ENCODE peak calls at places on chromosomes 6 and 20, in five cellular contexts. L is left ventricle myocardium inferior, E is hepatocyte, O is NT2/D1, P is fibroblast of lung. Q is an unnamed sample.
A peak's percentile ranks its signal among the peaks of the same experiment; 100 is the strongest.

GRCh38 chr20:21548390-21549035 is 34.6 kb upstream of the NKX2-2 start:
- DNase-seq in L (no peak), E (no peak), O (no peak), P (no peak), Q (no peak)

GRCh38 chr20:62043131-62043914 is 22.4 kb downstream of the TAF4 start:
- DNase-seq in L (peak; percentile 8), E (no peak), O (no peak), P (no peak), Q (no peak)

GRCh38 chr20:41701596-41702350 is 83.6 kb upstream of the CHD6 start:
- DNase-seq in L (no peak), E (no peak), O (peak; percentile 64), P (no peak), Q (no peak)

GRCh38 chr20:55974491-55975202 is 30.7 kb downstream of the CBLN4 start:
- DNase-seq in L (no peak), E (no peak), O (no peak), P (no peak), Q (no peak)

GRCh38 chr6:52015953-52016352 is 71.5 kb downstream of the PKHD1 start:
- DNase-seq in L (no peak), E (no peak), O (no peak), P (no peak), Q (no peak)

GRCh38 chr20:59825563-59825920 is 107.9 kb downstream of the SYCP2 start:
- DNase-seq in L (no peak), E (no peak), O (no peak), P (no peak), Q (no peak)

GRCh38 chr6:31489046-31489445 is 8.9 kb upstream of the MICB start:
- DNase-seq in L (no peak), E (peak; percentile 44), O (no peak), P (no peak), Q (no peak)

GRCh38 chr6:148272597-148272996 is 70.0 kb upstream of the SASH1 start:
- DNase-seq in L (no peak), E (no peak), O (no peak), P (no peak), Q (no peak)

GRCh38 chr20:10707791-10708190 is 34.0 kb upstream of the JAG1 start:
- DNase-seq in L (no peak), E (no peak), O (no peak), P (no peak), Q (no peak)

DNA sequence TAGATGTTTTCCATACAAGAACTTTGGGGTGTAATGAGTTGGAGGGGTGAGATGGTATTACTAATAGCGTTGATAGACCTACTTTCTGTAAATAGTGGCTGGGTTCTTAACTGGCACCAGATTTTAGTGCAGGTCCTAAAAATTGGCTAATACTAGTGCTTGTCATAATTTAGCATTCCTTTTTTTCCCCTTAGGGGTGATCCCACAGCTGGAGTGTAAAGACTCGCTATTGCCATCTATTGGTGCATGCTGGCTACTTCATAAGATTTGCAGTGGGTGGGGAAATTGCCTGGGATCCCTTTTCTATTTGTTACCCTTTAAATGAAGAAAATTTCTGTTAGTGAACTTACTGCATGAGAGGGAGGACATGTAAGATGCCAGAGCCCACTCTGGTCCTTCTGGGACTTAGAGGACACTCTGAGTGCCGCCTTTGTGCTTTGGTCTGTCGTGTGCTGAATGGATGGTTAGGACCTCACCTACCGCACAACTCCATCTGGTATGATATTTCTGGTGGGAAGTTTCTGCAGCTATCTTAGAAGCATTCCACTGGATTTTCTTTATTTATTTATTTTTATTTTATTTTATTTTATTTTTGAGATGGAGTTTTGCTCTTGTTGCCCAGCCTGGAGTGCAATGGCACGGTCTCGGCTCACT is 195.5 kb downstream of the JARID2 start:
- DNase-seq in L (no peak), E (peak; percentile 77), O (peak; percentile 9), P (peak; percentile 55), Q (no peak)
- H3K4me1 ChIP-seq in L (peaks cover 85% of the 10 kb centered on the region), E (no peaks in the 10 kb centered on the region), O (peaks cover 11% of the 10 kb centered on the region), P (peaks cover 13% of the 10 kb centered on the region), Q (no peaks in the 10 kb centered on the region)

GRCh38 chr6:26235240-26235730 is 129.7 kb upstream of the BTN3A2 start:
- DNase-seq in L (no peak), E (no peak), O (no peak), P (no peak), Q (no peak)
- H3K4me1 ChIP-seq in L (peaks cover 31% of the 10 kb centered on the region), E (no peaks in the 10 kb centered on the region), O (no peaks in the 10 kb centered on the region), P (no peaks in the 10 kb centered on the region), Q (no peaks in the 10 kb centered on the region)

DNA sequence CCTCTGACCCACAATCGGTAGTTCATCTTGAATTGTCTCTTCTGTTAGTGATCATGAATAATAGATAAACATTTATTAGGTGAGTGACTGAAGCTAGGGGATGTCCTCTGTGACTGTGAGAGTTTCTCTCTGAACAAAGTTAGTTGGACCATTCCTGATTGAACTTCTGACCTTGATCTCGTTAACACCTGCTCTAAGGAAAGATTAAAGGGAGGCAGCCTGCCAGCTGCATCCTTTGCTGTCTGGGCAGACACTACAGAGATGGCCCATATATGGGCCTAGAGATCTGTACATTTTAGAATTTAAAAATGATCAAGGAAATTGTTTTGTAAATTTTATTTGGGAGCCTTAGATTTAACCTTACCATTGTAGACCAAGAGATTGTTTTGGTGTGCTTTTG is 27.4 kb downstream of the MAPK14 start:
- DNase-seq in L (no peak), E (no peak), O (no peak), P (no peak), Q (no peak)
- H3K4me1 ChIP-seq in L (peaks cover 60% of the 10 kb centered on the region), E (peaks cover 11% of the 10 kb centered on the region), O (no peaks in the 10 kb centered on the region), P (peaks cover 4% of the 10 kb centered on the region), Q (no peaks in the 10 kb centered on the region)

GRCh38 chr6:118719351-118720124 is 68.1 kb upstream of the CEP85L start:
- DNase-seq in L (no peak), E (no peak), O (no peak), P (no peak), Q (no peak)
- H3K4me1 ChIP-seq in L (no peaks in the 10 kb centered on the region), E (no peaks in the 10 kb centered on the region), O (no peaks in the 10 kb centered on the region), P (peaks cover 3% of the 10 kb centered on the region), Q (no peaks in the 10 kb centered on the region)

GRCh38 chr6:82954937-82955577 is 110.6 kb downstream of the UBE3D start:
- DNase-seq in L (no peak), E (no peak), O (no peak), P (peak; percentile 91), Q (no peak)

GRCh38 chr6:82957171-82957894 is 108.3 kb downstream of the UBE3D start:
- DNase-seq in L (no peak), E (no peak), O (no peak), P (peak; percentile 33), Q (no peak)

GRCh38 chr6:82954351-82954750 is 111.3 kb downstream of the UBE3D start:
- DNase-seq in L (no peak), E (no peak), O (no peak), P (peak; percentile 30), Q (no peak)

GRCh38 chr6:82953871-82954270 is 111.8 kb downstream of the UBE3D start:
- DNase-seq in L (peak; percentile 51), E (no peak), O (no peak), P (peak; percentile 65), Q (no peak)

GRCh38 chr6:82955841-82956240 is 109.8 kb downstream of the UBE3D start:
- DNase-seq in L (no peak), E (no peak), O (no peak), P (peak; percentile 91), Q (no peak)
- H3K4me1 ChIP-seq in L (peaks cover 12% of the 10 kb centered on the region), E (peaks cover 9% of the 10 kb centered on the region), O (no peaks in the 10 kb centered on the region), P (peaks cover 19% of the 10 kb centered on the region), Q (no peaks in the 10 kb centered on the region)

GRCh38 chr20:47700327-47700726 is 85.0 kb downstream of the SULF2 start:
- DNase-seq in L (no peak), E (no peak), O (no peak), P (no peak), Q (no peak)

GRCh38 chr20:47699804-47700203 is 85.5 kb downstream of the SULF2 start:
- DNase-seq in L (no peak), E (no peak), O (no peak), P (no peak), Q (no peak)

GRCh38 chr20:47704746-47705496 is 80.4 kb downstream of the SULF2 start:
- DNase-seq in L (peak; percentile 39), E (no peak), O (no peak), P (peak; percentile 61), Q (no peak)

GRCh38 chr20:47703748-47704147 is 81.5 kb downstream of the SULF2 start:
- DNase-seq in L (no peak), E (no peak), O (no peak), P (peak; percentile 55), Q (no peak)

DNA sequence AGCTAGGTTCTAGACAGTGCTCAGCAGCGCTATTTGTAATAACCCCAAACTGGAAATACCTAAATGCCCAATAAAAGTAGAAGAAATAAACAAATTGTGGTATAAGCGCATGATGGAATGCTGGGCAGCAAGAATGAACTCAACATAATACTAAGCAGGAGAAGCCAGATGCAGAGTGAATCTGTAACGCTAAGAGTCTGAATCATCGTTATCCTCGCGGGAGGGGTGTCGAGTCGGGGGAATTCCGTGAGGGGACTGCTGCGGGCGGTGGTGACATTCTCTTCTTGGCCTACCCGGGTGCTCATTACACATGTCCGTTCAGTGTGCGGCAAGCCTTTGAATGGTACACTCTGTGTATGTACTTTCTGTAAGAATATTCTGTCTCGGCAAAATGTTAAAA is 83.7 kb downstream of the SULF2 start:
- DNase-seq in L (no peak), E (no peak), O (no peak), P (peak; percentile 78), Q (no peak)
- H3K4me1 ChIP-seq in L (peaks cover 25% of the 10 kb centered on the region), E (no peaks in the 10 kb centered on the region), O (no peaks in the 10 kb centered on the region), P (no peaks in the 10 kb centered on the region), Q (no peaks in the 10 kb centered on the region)

DNA sequence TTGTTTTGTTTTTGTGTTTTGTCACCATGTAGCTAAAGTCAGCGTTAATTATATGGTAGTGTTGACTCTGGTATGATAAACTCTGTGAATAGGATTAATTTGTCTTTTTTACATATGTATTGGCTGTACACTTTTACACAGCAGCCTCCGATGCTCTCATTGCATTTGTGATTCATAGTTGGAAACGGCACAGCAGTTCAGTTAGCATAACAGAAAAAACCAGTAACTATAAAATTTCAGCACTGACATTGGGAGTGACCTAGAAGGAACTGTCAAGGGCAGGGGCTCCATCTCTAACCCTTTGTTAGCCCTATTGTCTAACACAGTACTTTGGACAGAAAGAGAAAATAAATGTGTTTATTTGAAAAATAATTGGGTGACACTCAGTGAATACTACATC is 5.6 kb upstream of the BEND6 start:
- DNase-seq in L (no peak), E (no peak), O (no peak), P (peak; percentile 50), Q (no peak)
- H3K4me1 ChIP-seq in L (peaks cover 11% of the 10 kb centered on the region), E (no peaks in the 10 kb centered on the region), O (no peaks in the 10 kb centered on the region), P (no peaks in the 10 kb centered on the region), Q (no peaks in the 10 kb centered on the region)